ENCODE peak calls at places on chromosome 4, in six cellular contexts. C, P, Y, N, R and I are unnamed samples.

GRCh38 chr4:174561556-174561955 is 39.3 kb upstream of the HPGD start:
- DNase-seq in Y (no peak), R (no peak), P (no peak), C (no peak), N (no peak), I (no peak)

GRCh38 chr4:30191902-30192301 is 528.3 kb upstream of the PCDH7 start:
- DNase-seq in R (no peak), Y (no peak), N (no peak), C (no peak), P (no peak), I (no peak)

GRCh38 chr4:13059015-13059414 is 425.1 kb downstream of the RAB28 start:
- DNase-seq in C (no peak), P (no peak), N (no peak), Y (no peak), R (no peak), I (no peak)

GRCh38 chr4:152956650-152957436 is 20.7 kb downstream of the FHDC1 start:
- DNase-seq in Y (no peak), R (no peak), N (no peak), C (no peak), P (no peak), I (no peak)

GRCh38 chr4:127586922-127587571 is 45.7 kb upstream of the INTU start:
- DNase-seq in C (no peak), R (no peak), Y (peak; percentile 54), P (peak; percentile 38), N (no peak), I (no peak)

GRCh38 chr4:167428172-167428571 is 193.9 kb upstream of the SPOCK3 start:
- DNase-seq in N (no peak), C (no peak), R (no peak), P (peak; percentile 46), Y (no peak), I (no peak)

GRCh38 chr4:122508083-122508482 is 51.6 kb upstream of the IL2 start:
- DNase-seq in N (no peak), Y (no peak), C (no peak), R (no peak), P (no peak), I (no peak)

GRCh38 chr4:136383126-136383525 is 1149.2 kb downstream of the PCDH18 start:
- DNase-seq in C (no peak), R (no peak), N (no peak), P (no peak), Y (no peak), I (no peak)

GRCh38 chr4:141860974-141861373 is 224.6 kb downstream of the IL15 start:
- DNase-seq in R (no peak), C (no peak), N (no peak), P (peak; percentile 16), Y (no peak), I (no peak)

GRCh38 chr4:35087216-35087615 is 1157.1 kb downstream of the ARAP2 start:
- DNase-seq in P (no peak), Y (no peak), C (no peak), N (no peak), R (no peak), I (no peak)

GRCh38 chr4:38831653-38832052 is 25.0 kb downstream of the TLR6 start:
- DNase-seq in Y (no peak), R (no peak), N (no peak), C (no peak), P (no peak), I (no peak)

GRCh38 chr4:7396186-7396585 is 38.5 kb downstream of the PSAPL1 start:
- DNase-seq in R (no peak), P (no peak), Y (no peak), C (peak; percentile 48), N (peak; percentile 13), I (no peak)

GRCh38 chr4:48813984-48814383 is 16.9 kb upstream of the OCIAD1 start:
- DNase-seq in N (no peak), R (no peak), P (no peak), C (no peak), Y (no peak), I (no peak)

GRCh38 chr4:3711183-3712111 is 54.7 kb upstream of the ADRA2C start:
- DNase-seq in C (peak; percentile 37), N (no peak), Y (no peak), R (no peak), P (no peak), I (no peak)

GRCh38 chr4:99965173-99965572 is 15.1 kb upstream of the H2AZ1 start:
- DNase-seq in N (no peak), C (no peak), P (no peak), R (no peak), Y (no peak), I (no peak)

GRCh38 chr4:114780205-114780604 is 181.6 kb downstream of the UGT8 start:
- DNase-seq in Y (peak; percentile 58), P (peak; percentile 24), N (no peak), C (no peak), R (no peak), I (no peak)

GRCh38 chr4:8270912-8271815 is 1.6 kb downstream of the HTRA3 start:
- DNase-seq in R (no peak), C (no peak), P (no peak), Y (no peak), N (no peak), I (no peak)

GRCh38 chr4:7326693-7327340 is 107.9 kb downstream of the PSAPL1 start:
- DNase-seq in R (no peak), C (no peak), Y (no peak), N (no peak), P (no peak), I (no peak)

GRCh38 chr4:10283761-10284160 is 167.2 kb upstream of the WDR1 start:
- DNase-seq in N (no peak), P (no peak), C (no peak), R (no peak), Y (no peak), I (no peak)

GRCh38 chr4:7223566-7223965 is 31.2 kb downstream of the SORCS2 start:
- DNase-seq in C (no peak), R (no peak), Y (no peak), P (no peak), N (no peak), I (no peak)

GRCh38 chr4:145481164-145481941 is at the start of gene SMAD1:
- DNase-seq in N (peak; percentile 80), R (peak; percentile 90), P (peak; percentile 57), Y (peak; percentile 85), C (peak; percentile 86), I (peak; percentile 63)

GRCh38 chr4:53962516-53963225 is 101.7 kb downstream of the CHIC2 start:
- DNase-seq in Y (no peak), N (no peak), P (no peak), R (no peak), C (no peak), I (peak; percentile 3)

GRCh38 chr4:25174674-25175073 is 14.4 kb upstream of the SEPSECS start:
- DNase-seq in P (no peak), C (no peak), N (peak; percentile 23), Y (no peak), R (no peak), I (no peak)

GRCh38 chr4:108030332-108030731 is 40.6 kb downstream of the HADH start:
- DNase-seq in Y (peak; percentile 38), C (no peak), P (peak; percentile 16), N (no peak), R (peak; percentile 66), I (peak; percentile 17)

GRCh38 chr4:110609044-110609750 is 13.7 kb downstream of the PITX2 start:
- DNase-seq in Y (no peak), R (no peak), N (no peak), P (no peak), C (no peak), I (no peak)

GRCh38 chr4:46386570-46386969 is 3.4 kb downstream of the GABRA2 start:
- DNase-seq in Y (no peak), N (no peak), R (no peak), P (no peak), C (no peak), I (no peak)

GRCh38 chr4:19095491-19096046 is 1074.0 kb upstream of the LCORL start:
- DNase-seq in R (no peak), Y (no peak), C (no peak), P (no peak), N (no peak), I (no peak)

GRCh38 chr4:166198041-166198440 is 325.0 kb downstream of the TLL1 start:
- DNase-seq in R (no peak), C (no peak), Y (peak; percentile 18), N (no peak), P (no peak), I (no peak)

GRCh38 chr4:105895609-105896460 is 564 bp downstream of the NPNT start:
- DNase-seq in R (no peak), N (peak; percentile 67), C (no peak), Y (peak; percentile 26), P (no peak), I (no peak)
- TF ChIP-seq POLR2A in R (no peak), N (peak; percentile 22), C (no peak), Y (no peak), P (no peak), I (no peak)

DNA sequence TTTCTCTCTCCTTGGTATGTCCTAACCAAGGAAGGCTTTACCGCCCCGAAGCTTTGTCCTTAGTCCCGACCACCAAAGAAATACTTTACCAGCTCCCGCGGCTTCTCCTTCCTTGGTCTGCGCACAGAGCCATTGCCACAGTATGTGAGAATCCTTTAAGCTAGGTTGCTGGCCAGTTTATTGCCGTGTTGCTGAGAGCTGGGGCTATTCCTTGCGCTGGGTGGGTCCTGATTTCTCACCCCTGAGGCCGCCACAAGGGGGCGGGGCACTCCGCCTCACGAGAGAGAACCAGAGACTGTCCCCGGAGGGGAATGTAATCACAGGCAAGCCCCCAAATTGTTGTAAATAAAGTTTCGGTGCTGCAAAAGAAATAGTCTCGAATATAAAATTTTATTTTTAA is 331.0 kb upstream of the PCDH10 start:
- DNase-seq in C (no peak), P (no peak), R (no peak), Y (peak; percentile 48), N (no peak), I (no peak)
- H3K4me3 ChIP-seq in C (no peak overlapping the region), P (no peak overlapping the region), R (no peak overlapping the region), Y (peak overlapping the region; percentile 29), N (no peak overlapping the region), I (no peak overlapping the region)

GRCh38 chr4:68658672-68659071 is 11.8 kb downstream of the UGT2B15 start:
- DNase-seq in P (no peak), C (no peak), R (no peak), Y (no peak), N (no peak), I (no peak)

GRCh38 chr4:68654946-68655721 is 15.3 kb downstream of the UGT2B15 start:
- DNase-seq in Y (no peak), N (no peak), R (no peak), C (no peak), P (no peak), I (no peak)

GRCh38 chr4:68651932-68652331 is 18.5 kb downstream of the UGT2B15 start:
- DNase-seq in C (no peak), Y (no peak), P (no peak), R (no peak), N (no peak), I (no peak)

GRCh38 chr4:68655764-68656444 is 14.5 kb downstream of the UGT2B15 start:
- DNase-seq in N (no peak), C (no peak), P (no peak), Y (no peak), R (no peak), I (no peak)
- TF ChIP-seq POLR2A in N (no peak), C (no peak), P (no peak), Y (no peak), R (no peak), I (no peak)

DNA sequence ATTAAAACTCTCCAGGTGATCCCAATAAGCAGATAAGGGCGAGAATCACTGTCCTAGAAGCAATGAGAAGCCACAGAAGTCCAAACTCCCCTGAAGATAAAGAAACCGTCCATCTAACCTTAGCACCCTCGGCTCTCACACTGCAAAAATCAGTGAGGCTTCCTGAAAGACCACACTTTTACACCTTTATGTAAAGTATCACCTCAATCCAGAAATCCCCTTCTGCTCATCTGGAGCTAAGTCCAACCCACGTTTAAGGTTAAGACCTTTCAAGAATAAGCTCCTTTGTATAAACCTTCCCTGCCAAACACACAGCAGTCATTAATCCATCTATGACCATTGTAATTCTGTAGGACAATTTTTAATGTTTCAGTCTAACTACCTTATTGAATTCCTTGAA is 41.7 kb downstream of the LIN54 start:
- DNase-seq in R (no peak), Y (no peak), C (no peak), N (no peak), P (no peak), I (no peak)
- H3K4me3 ChIP-seq in R (no peak overlapping the region), Y (no peak overlapping the region), C (no peak overlapping the region), N (no peak overlapping the region), P (no peak overlapping the region), I (no peak overlapping the region)